ENCODE peak calls at places on chromosomes 16 and 17, in seven cellular contexts. W, F, U, A, G, Q and D are unnamed samples.

GRCh38 chr17:38460082-38460715 is 31.9 kb downstream of the ARHGAP23 start:
- DNase-seq in W (no peak), A (no peak), U (no peak), Q (no peak), F (no peak), G (no peak), D (no peak)

GRCh38 chr17:37490638-37491614 is 1.2 kb downstream of the DUSP14 start:
- DNase-seq in G (no peak), F (peak), Q (peak), A (no peak), W (no peak), U (peak), D (no peak)

GRCh38 chr17:1078831-1079561 is 82.1 kb downstream of the TIMM22 start:
- DNase-seq in A (peak), W (no peak), U (no peak), F (no peak), G (no peak), Q (no peak), D (no peak)

GRCh38 chr17:36934144-36934758 is 3.0 kb upstream of the LHX1 start:
- DNase-seq in G (no peak), F (no peak), Q (no peak), A (no peak), U (no peak), W (no peak), D (no peak)

GRCh38 chr17:55433029-55433628 is 11.5 kb upstream of the MMD start:
- DNase-seq in Q (no peak), A (no peak), G (peak), F (no peak), U (peak), W (no peak), D (no peak)

GRCh38 chr17:72677714-72678390 is 414.6 kb downstream of the SLC39A11 start:
- DNase-seq in Q (no peak), A (no peak), F (no peak), U (no peak), W (no peak), G (no peak), D (no peak)

GRCh38 chr16:59039066-59039465 is 304.9 kb upstream of the GOT2 start:
- DNase-seq in A (no peak), G (no peak), Q (no peak), F (no peak), U (no peak), W (no peak), D (no peak)

GRCh38 chr17:82657926-82658325 is 9.7 kb upstream of the WDR45B start:
- DNase-seq in W (no peak), G (no peak), U (no peak), A (no peak), F (no peak), Q (no peak), D (no peak)

GRCh38 chr17:50935201-50936124 is 69.3 kb upstream of the TOB1 start:
- DNase-seq in U (peak), A (peak), F (peak), Q (no peak), G (peak), W (no peak), D (no peak)